ENCODE peak calls at places on chromosomes 4 and X, in ten cellular contexts. H is Caco-2, N is adrenal gland, X is esophagus squamous epithelium, R is lung, A is left ventricle myocardium inferior, Z is breast epithelium, W is fibroblast of lung, O is cardiac muscle cell, E is colonic mucosa. S is an unnamed sample. For H3K27me3 and H3K4me1, the result is how much of the 10 kb centered on the place peaks cover.

GRCh38 chr4:39621582-39621981 is 17.1 kb downstream of the SMIM14 start:
- DNase-seq in H (no peak), N (peak), X (no peak), R (peak), A (no peak), Z (no peak), W (peak), O (peak), E (peak), S (peak)

GRCh38 chr4:105092768-105093167 is 53.9 kb upstream of the TET2 start:
- DNase-seq in H (no peak), N (no peak), X (no peak), R (no peak), A (no peak), Z (no peak), W (peak), O (peak), E (no peak), S (no peak)

GRCh38 chr4:65999518-65999871 is 329.2 kb upstream of the EPHA5 start:
- DNase-seq in H (no peak), N (no peak), X (no peak), R (no peak), A (no peak), Z (no peak), W (no peak), O (no peak), E (no peak), S (no peak)

GRCh38 chr4:39597695-39598381 is 40.8 kb downstream of the SMIM14 start:
- DNase-seq in H (no peak), N (no peak), X (no peak), R (no peak), A (no peak), Z (no peak), W (no peak), O (no peak), E (no peak), S (no peak)

GRCh38 chr4:32435320-32435719 is 1715.2 kb downstream of the PCDH7 start:
- DNase-seq in H (no peak), N (no peak), X (no peak), R (no peak), A (no peak), Z (no peak), W (no peak), O (no peak), E (no peak), S (no peak)

GRCh38 chrX:48540015-48540350 is 469 bp downstream of the TBC1D25 start:
- DNase-seq in H (no peak), N (no peak), X (no peak), R (no peak), A (no peak), Z (no peak), W (peak), O (peak), E (peak), S (peak)

GRCh38 chr4:109256847-109257246 is 45.6 kb downstream of the COL25A1 start:
- DNase-seq in H (no peak), N (no peak), X (no peak), R (no peak), A (no peak), Z (no peak), W (peak), O (no peak), E (no peak), S (no peak)

GRCh38 chr4:2413821-2414610 is 4.4 kb downstream of the ZFYVE28 start:
- DNase-seq in H (no peak), N (peak), X (no peak), R (no peak), A (no peak), Z (no peak), W (no peak), O (peak), E (peak), S (no peak)

GRCh38 chr4:181479145-181479544 is 764.1 kb upstream of the TENM3 start:
- DNase-seq in H (no peak), N (no peak), X (no peak), R (no peak), A (no peak), Z (no peak), W (no peak), O (no peak), E (no peak), S (no peak)

GRCh38 chrX:53445977-53446376 is 11.8 kb upstream of the HSD17B10 start:
- DNase-seq in H (peak), N (peak), X (no peak), R (peak), A (no peak), Z (no peak), W (peak), O (peak), E (peak), S (no peak)

GRCh38 chrX:72349190-72349589 is 43.5 kb upstream of the CITED1 start:
- DNase-seq in H (no peak), N (peak), X (no peak), R (no peak), A (no peak), Z (no peak), W (no peak), O (no peak), E (no peak), S (no peak)

GRCh38 chr4:21845663-21846062 is 102.9 kb downstream of the KCNIP4 start:
- DNase-seq in H (no peak), N (no peak), X (no peak), R (no peak), A (no peak), Z (no peak), W (peak), O (no peak), E (no peak), S (no peak)

GRCh38 chrX:108584617-108585211 is 145.1 kb downstream of the COL4A5 start:
- DNase-seq in H (peak), N (no peak), X (no peak), R (no peak), A (no peak), Z (no peak), W (no peak), O (peak), E (no peak), S (no peak)

GRCh38 chr4:110211007-110211769 is 12.8 kb upstream of the ELOVL6 start:
- DNase-seq in H (peak), N (peak), X (no peak), R (no peak), A (no peak), Z (no peak), W (peak), O (peak), E (peak), S (no peak)

GRCh38 chrX:7586126-7586525 is 256.8 kb upstream of the VCX start:
- DNase-seq in H (peak), N (no peak), X (no peak), R (no peak), A (no peak), Z (no peak), W (peak), O (no peak), E (no peak), S (no peak)

GRCh38 chr4:89373396-89373795 is 65.8 kb upstream of the GPRIN3 start:
- DNase-seq in H (no peak), N (no peak), X (no peak), R (no peak), A (no peak), Z (no peak), W (no peak), O (no peak), E (no peak), S (no peak)

GRCh38 chrX:116272328-116272727 is 101.8 kb downstream of the AGTR2 start:
- DNase-seq in H (no peak), N (no peak), X (no peak), R (peak), A (no peak), Z (no peak), W (peak), O (peak), E (no peak), S (no peak)

GRCh38 chrX:27995611-27996010 is 14.4 kb upstream of the DCAF8L1 start:
- DNase-seq in H (no peak), N (no peak), X (no peak), R (no peak), A (no peak), Z (no peak), W (no peak), O (no peak), E (no peak), S (no peak)

GRCh38 chr4:6901669-6902317 is 7.8 kb upstream of the TBC1D14 start:
- DNase-seq in H (no peak), N (no peak), X (no peak), R (no peak), A (no peak), Z (no peak), W (no peak), O (no peak), E (no peak), S (no peak)

GRCh38 chrX:12956704-12957541 is 18.0 kb upstream of the TMSB4X start:
- DNase-seq in H (no peak), N (no peak), X (no peak), R (no peak), A (no peak), Z (no peak), W (peak), O (peak), E (peak), S (no peak)

GRCh38 chr4:82648356-82648755 is 86.6 kb upstream of the TMEM150C start:
- DNase-seq in H (no peak), N (no peak), X (no peak), R (no peak), A (no peak), Z (no peak), W (peak), O (no peak), E (no peak), S (no peak)

GRCh38 chr4:3484057-3484973 is 21.2 kb downstream of the DOK7 start:
- DNase-seq in H (peak), N (no peak), X (no peak), R (no peak), A (peak), Z (peak), W (no peak), O (no peak), E (peak), S (peak)

GRCh38 chrX:110359273-110359672 is 625 bp downstream of the RTL9 start:
- DNase-seq in H (no peak), N (no peak), X (no peak), R (no peak), A (no peak), Z (no peak), W (no peak), O (peak), E (no peak), S (no peak)

GRCh38 chrX:20224814-20225487 is 41.8 kb downstream of the RPS6KA3 start:
- DNase-seq in H (no peak), N (no peak), X (no peak), R (no peak), A (no peak), Z (no peak), W (peak), O (peak), E (no peak), S (no peak)

GRCh38 chr4:158411180-158411721 is 110.4 kb upstream of the RXFP1 start:
- DNase-seq in H (no peak), N (no peak), X (no peak), R (no peak), A (no peak), Z (no peak), W (no peak), O (peak), E (no peak), S (no peak)

GRCh38 chrX:30196322-30196721 is 19.0 kb upstream of the MAGEB2 start:
- DNase-seq in H (no peak), N (no peak), X (no peak), R (no peak), A (no peak), Z (no peak), W (peak), O (peak), E (no peak), S (no peak)

GRCh38 chr4:173500841-173501591 is 29.0 kb downstream of the HAND2 start:
- DNase-seq in H (no peak), N (peak), X (no peak), R (no peak), A (no peak), Z (no peak), W (no peak), O (no peak), E (no peak), S (no peak)

GRCh38 chr4:184268574-184269160 is 51.0 kb upstream of the ENPP6 start:
- DNase-seq in H (no peak), N (peak), X (no peak), R (no peak), A (no peak), Z (no peak), W (no peak), O (peak), E (no peak), S (no peak)

GRCh38 chr4:151045907-151046306 is 30.8 kb upstream of the LRBA start:
- DNase-seq in H (peak), N (no peak), X (no peak), R (no peak), A (no peak), Z (no peak), W (no peak), O (no peak), E (peak), S (no peak)

GRCh38 chr4:173056708-173057107 is 111.9 kb upstream of the GALNT7 start:
- DNase-seq in H (no peak), N (no peak), X (no peak), R (no peak), A (no peak), Z (no peak), W (no peak), O (no peak), E (no peak), S (no peak)

GRCh38 chrX:22063284-22063683 is 31.2 kb downstream of the PHEX start:
- DNase-seq in H (no peak), N (no peak), X (no peak), R (no peak), A (no peak), Z (no peak), W (peak), O (peak), E (no peak), S (no peak)

GRCh38 chrX:98931194-98931593 is 1478.9 kb downstream of the PCDH19 start:
- DNase-seq in H (no peak), N (no peak), X (no peak), R (no peak), A (no peak), Z (no peak), W (no peak), O (no peak), E (no peak), S (no peak)

GRCh38 chr4:68176500-68176899 is 46.8 kb upstream of the TMPRSS11F start:
- DNase-seq in H (no peak), N (no peak), X (no peak), R (no peak), A (no peak), Z (no peak), W (no peak), O (peak), E (no peak), S (no peak)

GRCh38 chr4:113531572-113531971 is 230.0 kb downstream of the CAMK2D start:
- DNase-seq in H (no peak), N (no peak), X (no peak), R (no peak), A (no peak), Z (no peak), W (no peak), O (no peak), E (no peak), S (no peak)

GRCh38 chr4:22385615-22386014 is 130.3 kb downstream of the ADGRA3 start:
- DNase-seq in H (no peak), N (no peak), X (no peak), R (no peak), A (no peak), Z (no peak), W (peak), O (peak), E (no peak), S (no peak)

GRCh38 chr4:167934216-167934615 is 158.1 kb upstream of the ANXA10 start:
- DNase-seq in H (no peak), N (no peak), X (no peak), R (no peak), A (no peak), Z (no peak), W (no peak), O (no peak), E (no peak), S (no peak)

GRCh38 chr4:167930171-167930570 is 162.2 kb upstream of the ANXA10 start:
- DNase-seq in H (no peak), N (no peak), X (no peak), R (no peak), A (no peak), Z (no peak), W (no peak), O (no peak), E (no peak), S (no peak)
- H3K27me3 ChIP-seq in H (under half), N (under half), X (under half), R (under half), A (under half), Z (under half), W (under half), O (under half), E (under half), S (under half)

GRCh38 chr4:8343051-8343966 is 73.8 kb downstream of the HTRA3 start:
- DNase-seq in H (no peak), N (no peak), X (no peak), R (no peak), A (peak), Z (no peak), W (no peak), O (no peak), E (no peak), S (no peak)

GRCh38 chr4:8340721-8341680 is 71.4 kb downstream of the HTRA3 start:
- DNase-seq in H (no peak), N (peak), X (no peak), R (no peak), A (peak), Z (no peak), W (no peak), O (peak), E (peak), S (no peak)

GRCh38 chr4:8343967-8344331 is 74.4 kb downstream of the HTRA3 start:
- DNase-seq in H (no peak), N (no peak), X (no peak), R (no peak), A (no peak), Z (no peak), W (no peak), O (no peak), E (no peak), S (no peak)

GRCh38 chr4:8341691-8342090 is 72.1 kb downstream of the HTRA3 start:
- DNase-seq in H (no peak), N (no peak), X (no peak), R (no peak), A (peak), Z (no peak), W (no peak), O (peak), E (no peak), S (no peak)

DNA sequence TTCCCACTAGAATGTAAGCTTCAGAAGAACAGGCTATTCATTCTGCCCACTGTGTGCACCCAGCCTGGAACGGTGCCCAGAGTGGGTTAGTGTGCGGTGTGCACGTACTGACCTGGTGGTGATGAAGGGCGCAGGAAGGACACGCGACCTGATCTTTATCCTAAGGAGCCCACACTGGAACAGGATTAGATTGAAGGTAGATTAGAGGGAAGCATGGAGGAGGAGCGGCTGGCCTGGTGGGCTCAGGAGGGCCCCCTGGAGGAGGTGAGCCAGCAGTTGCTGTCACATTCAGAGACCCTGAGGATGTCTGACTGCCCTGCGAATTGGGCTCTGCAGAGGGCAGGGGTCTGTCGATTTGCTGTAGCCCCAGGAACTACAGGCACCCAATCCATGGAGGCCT is 73.1 kb downstream of the HTRA3 start:
- DNase-seq in H (no peak), N (no peak), X (no peak), R (no peak), A (peak), Z (no peak), W (no peak), O (no peak), E (no peak), S (no peak)
- TF ChIP-seq CTCF in H (no peak), N (no peak), X (no peak), R (no peak), A (no peak), Z (no peak), W (peak), O (no peak), E (no peak), S (no peak)

DNA sequence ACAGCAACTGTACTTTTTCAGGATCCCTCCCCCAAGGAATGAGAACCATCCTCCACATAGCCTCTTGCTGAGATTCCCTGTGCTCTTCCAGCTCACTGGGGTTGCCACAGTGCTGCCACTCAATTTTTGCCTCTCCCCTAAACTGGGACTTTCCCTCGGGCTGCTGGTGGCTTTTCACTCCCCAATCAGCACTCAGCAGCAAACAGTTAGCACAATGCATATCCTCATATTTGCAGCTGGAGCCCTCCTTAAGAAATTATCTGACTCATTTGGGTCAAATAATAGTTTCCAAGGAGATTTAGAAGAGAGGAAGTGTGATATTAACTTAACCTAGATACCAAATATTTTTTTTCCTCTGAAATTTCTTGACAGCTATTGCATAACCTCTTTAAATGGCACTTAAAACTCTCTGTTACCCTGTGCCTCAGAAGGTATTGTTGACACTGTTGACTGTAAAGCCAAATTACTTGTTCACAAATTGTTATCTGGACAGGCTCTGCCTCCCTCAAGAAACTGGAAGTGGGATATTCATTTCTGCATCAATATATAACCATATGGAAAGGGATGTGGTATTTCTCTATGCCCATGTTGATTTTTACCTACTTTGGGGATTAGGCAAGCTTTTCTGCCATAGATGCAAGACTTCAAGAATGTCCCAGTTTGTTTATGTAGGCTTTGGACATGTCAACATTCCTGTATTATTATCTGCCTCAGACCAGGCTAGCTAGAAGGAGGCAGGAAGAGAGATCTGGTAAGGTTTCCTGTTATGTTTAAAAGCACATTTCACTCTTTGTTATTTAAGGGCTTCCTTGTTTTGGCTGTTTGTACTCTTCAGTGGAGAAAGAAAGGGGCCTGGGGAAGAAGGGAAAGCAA is 58.0 kb downstream of the SEPTIN11 start:
- DNase-seq in H (no peak), N (no peak), X (no peak), R (peak), A (no peak), Z (no peak), W (peak), O (peak), E (no peak), S (no peak)
- H3K4me1 ChIP-seq in H (under half), N (under half), X (under half), R (under half), A (half or more), Z (under half), W (under half), O (under half), E (under half), S (under half)

GRCh38 chrX:118976599-118977340 is 2.4 kb downstream of the LONRF3 start:
- DNase-seq in H (no peak), N (peak), X (no peak), R (peak), A (peak), Z (peak), W (no peak), O (peak), E (peak), S (peak)

GRCh38 chrX:118977424-118977823 is 3.0 kb downstream of the LONRF3 start:
- DNase-seq in H (no peak), N (no peak), X (no peak), R (no peak), A (no peak), Z (no peak), W (no peak), O (no peak), E (no peak), S (no peak)

GRCh38 chrX:118975831-118976598 is 1.6 kb downstream of the LONRF3 start:
- DNase-seq in H (peak), N (peak), X (no peak), R (peak), A (peak), Z (peak), W (peak), O (peak), E (peak), S (peak)

GRCh38 chrX:118974908-118975671 is 672 bp downstream of the LONRF3 start:
- DNase-seq in H (peak), N (peak), X (no peak), R (peak), A (peak), Z (no peak), W (peak), O (peak), E (peak), S (peak)

DNA sequence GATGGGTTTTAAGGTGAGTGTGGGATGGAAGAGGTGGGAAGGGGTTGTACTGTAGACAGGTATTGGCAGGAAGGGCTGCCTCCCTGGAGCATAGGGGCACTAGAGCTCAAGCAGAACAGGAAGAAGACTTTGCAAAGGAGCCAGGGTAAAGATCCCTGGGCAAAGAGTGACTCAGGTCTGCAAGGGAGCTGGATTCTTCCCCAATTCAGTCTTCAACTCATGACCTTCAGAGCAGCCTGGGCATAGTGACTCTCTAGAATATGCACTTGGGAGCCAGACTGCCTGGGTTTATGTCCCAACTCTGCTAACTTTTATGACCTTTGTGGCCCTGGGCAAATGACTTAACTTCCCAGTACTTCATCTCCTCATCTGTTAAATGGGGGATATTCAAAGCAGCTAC is 4.0 kb downstream of the LONRF3 start:
- DNase-seq in H (no peak), N (peak), X (no peak), R (no peak), A (no peak), Z (no peak), W (no peak), O (no peak), E (no peak), S (no peak)
- H3K27me3 ChIP-seq in H (under half), N (under half), X (under half), R (under half), A (under half), Z (under half), W (under half), O (half or more), E (under half), S (under half)

S was measured in pancreas.